ENCODE peak calls at places on chromosomes 5 and 9, in eight cellular contexts. One of them, this sample, is unnamed.

GRCh38 chr9:92576175-92576574 is 40.4 kb upstream of the ECM2 start:
- DNase-seq in foreskin fibroblast: peak
- DNase-seq in brain microvascular endothelial cell: no peak
- DNase-seq in tibial artery: no peak
- DNase-seq in AG04450: no peak
- DNase-seq in fibroblast of mammary gland: no peak
- DNase-seq in ascending aorta: no peak
- DNase-seq in cardiac fibroblast: peak
- DNase-seq in this sample: no peak

GRCh38 chr5:40685952-40686351 is 6.2 kb downstream of the PTGER4 start:
- DNase-seq in foreskin fibroblast: no peak
- DNase-seq in brain microvascular endothelial cell: no peak
- DNase-seq in tibial artery: no peak
- DNase-seq in AG04450: no peak
- DNase-seq in fibroblast of mammary gland: no peak
- DNase-seq in ascending aorta: no peak
- DNase-seq in cardiac fibroblast: no peak
- DNase-seq in this sample: no peak

GRCh38 chr5:59276886-59277514 is 616.5 kb downstream of the PDE4D start:
- DNase-seq in foreskin fibroblast: no peak
- DNase-seq in brain microvascular endothelial cell: peak
- DNase-seq in tibial artery: no peak
- DNase-seq in AG04450: no peak
- DNase-seq in fibroblast of mammary gland: peak
- DNase-seq in ascending aorta: no peak
- DNase-seq in cardiac fibroblast: peak
- DNase-seq in this sample: no peak

GRCh38 chr5:147175516-147176097 is 59.2 kb upstream of the STK32A start:
- DNase-seq in foreskin fibroblast: no peak
- DNase-seq in brain microvascular endothelial cell: no peak
- DNase-seq in tibial artery: no peak
- DNase-seq in AG04450: no peak
- DNase-seq in fibroblast of mammary gland: no peak
- DNase-seq in ascending aorta: no peak
- DNase-seq in cardiac fibroblast: no peak
- DNase-seq in this sample: no peak

GRCh38 chr9:98993570-98993945 is 49.9 kb downstream of the COL15A1 start:
- DNase-seq in foreskin fibroblast: no peak
- DNase-seq in brain microvascular endothelial cell: peak
- DNase-seq in tibial artery: peak
- DNase-seq in AG04450: no peak
- DNase-seq in fibroblast of mammary gland: no peak
- DNase-seq in ascending aorta: no peak
- DNase-seq in cardiac fibroblast: peak
- DNase-seq in this sample: no peak

GRCh38 chr9:8868632-8869031 is 1069.1 kb upstream of the DMAC1 start:
- DNase-seq in foreskin fibroblast: peak
- DNase-seq in brain microvascular endothelial cell: peak
- DNase-seq in tibial artery: no peak
- DNase-seq in AG04450: no peak
- DNase-seq in fibroblast of mammary gland: no peak
- DNase-seq in ascending aorta: no peak
- DNase-seq in cardiac fibroblast: peak
- DNase-seq in this sample: peak

GRCh38 chr9:129385615-129385934 is 207.5 kb upstream of the IER5L start:
- DNase-seq in foreskin fibroblast: no peak
- DNase-seq in brain microvascular endothelial cell: no peak
- DNase-seq in tibial artery: no peak
- DNase-seq in AG04450: no peak
- DNase-seq in fibroblast of mammary gland: no peak
- DNase-seq in ascending aorta: no peak
- DNase-seq in cardiac fibroblast: no peak
- DNase-seq in this sample: no peak

GRCh38 chr9:79387091-79387490 is 184.7 kb upstream of the TLE4 start:
- DNase-seq in foreskin fibroblast: no peak
- DNase-seq in brain microvascular endothelial cell: no peak
- DNase-seq in tibial artery: no peak
- DNase-seq in AG04450: peak
- DNase-seq in fibroblast of mammary gland: no peak
- DNase-seq in ascending aorta: no peak
- DNase-seq in cardiac fibroblast: no peak
- DNase-seq in this sample: no peak

GRCh38 chr9:129990269-129991005 is 52.6 kb downstream of the FNBP1 start:
- DNase-seq in foreskin fibroblast: no peak
- DNase-seq in brain microvascular endothelial cell: no peak
- DNase-seq in tibial artery: no peak
- DNase-seq in AG04450: no peak
- DNase-seq in fibroblast of mammary gland: no peak
- DNase-seq in ascending aorta: no peak
- DNase-seq in cardiac fibroblast: no peak
- DNase-seq in this sample: no peak

GRCh38 chr9:2494571-2494970 is 127.0 kb upstream of the VLDLR start:
- DNase-seq in foreskin fibroblast: peak
- DNase-seq in brain microvascular endothelial cell: peak
- DNase-seq in tibial artery: no peak
- DNase-seq in AG04450: peak
- DNase-seq in fibroblast of mammary gland: peak
- DNase-seq in ascending aorta: no peak
- DNase-seq in cardiac fibroblast: peak
- DNase-seq in this sample: no peak

GRCh38 chr5:44332360-44332971 is 56.8 kb downstream of the FGF10 start:
- DNase-seq in foreskin fibroblast: peak
- DNase-seq in brain microvascular endothelial cell: peak
- DNase-seq in tibial artery: no peak
- DNase-seq in AG04450: peak
- DNase-seq in fibroblast of mammary gland: peak
- DNase-seq in ascending aorta: no peak
- DNase-seq in cardiac fibroblast: peak
- DNase-seq in this sample: peak

GRCh38 chr9:81264516-81264915 is 424.8 kb downstream of the TLE1 start:
- DNase-seq in foreskin fibroblast: peak
- DNase-seq in brain microvascular endothelial cell: peak
- DNase-seq in tibial artery: no peak
- DNase-seq in AG04450: no peak
- DNase-seq in fibroblast of mammary gland: peak
- DNase-seq in ascending aorta: no peak
- DNase-seq in cardiac fibroblast: peak
- DNase-seq in this sample: no peak

GRCh38 chr5:174724484-174725260 is at the start of gene MSX2:
- DNase-seq in foreskin fibroblast: peak
- DNase-seq in brain microvascular endothelial cell: peak
- DNase-seq in tibial artery: peak
- DNase-seq in AG04450: peak
- DNase-seq in fibroblast of mammary gland: peak
- DNase-seq in ascending aorta: peak
- DNase-seq in cardiac fibroblast: peak
- DNase-seq in this sample: peak

GRCh38 chr5:82991678-82992323 is 85.4 kb downstream of the TMEM167A start:
- DNase-seq in foreskin fibroblast: no peak
- DNase-seq in brain microvascular endothelial cell: peak
- DNase-seq in tibial artery: no peak
- DNase-seq in AG04450: no peak
- DNase-seq in fibroblast of mammary gland: peak
- DNase-seq in ascending aorta: no peak
- DNase-seq in cardiac fibroblast: peak
- DNase-seq in this sample: no peak

GRCh38 chr5:116685069-116685468 is 110.4 kb upstream of the SEMA6A start:
- DNase-seq in foreskin fibroblast: no peak
- DNase-seq in brain microvascular endothelial cell: no peak
- DNase-seq in tibial artery: no peak
- DNase-seq in AG04450: no peak
- DNase-seq in fibroblast of mammary gland: no peak
- DNase-seq in ascending aorta: no peak
- DNase-seq in cardiac fibroblast: no peak
- DNase-seq in this sample: no peak

GRCh38 chr5:821504-821903 is 29.3 kb downstream of the ZDHHC11 start:
- DNase-seq in foreskin fibroblast: no peak
- DNase-seq in brain microvascular endothelial cell: no peak
- DNase-seq in tibial artery: no peak
- DNase-seq in AG04450: no peak
- DNase-seq in fibroblast of mammary gland: no peak
- DNase-seq in ascending aorta: no peak
- DNase-seq in cardiac fibroblast: no peak
- DNase-seq in this sample: no peak

GRCh38 chr9:130239741-130240241 is 25.8 kb upstream of the HMCN2 start:
- DNase-seq in foreskin fibroblast: peak
- DNase-seq in brain microvascular endothelial cell: no peak
- DNase-seq in tibial artery: no peak
- DNase-seq in AG04450: no peak
- DNase-seq in fibroblast of mammary gland: peak
- DNase-seq in ascending aorta: no peak
- DNase-seq in cardiac fibroblast: no peak
- DNase-seq in this sample: peak

GRCh38 chr9:37678789-37679273 is 28.1 kb downstream of the FRMPD1 start:
- DNase-seq in foreskin fibroblast: no peak
- DNase-seq in brain microvascular endothelial cell: peak
- DNase-seq in tibial artery: no peak
- DNase-seq in AG04450: no peak
- DNase-seq in fibroblast of mammary gland: peak
- DNase-seq in ascending aorta: no peak
- DNase-seq in cardiac fibroblast: peak
- DNase-seq in this sample: no peak

DNA sequence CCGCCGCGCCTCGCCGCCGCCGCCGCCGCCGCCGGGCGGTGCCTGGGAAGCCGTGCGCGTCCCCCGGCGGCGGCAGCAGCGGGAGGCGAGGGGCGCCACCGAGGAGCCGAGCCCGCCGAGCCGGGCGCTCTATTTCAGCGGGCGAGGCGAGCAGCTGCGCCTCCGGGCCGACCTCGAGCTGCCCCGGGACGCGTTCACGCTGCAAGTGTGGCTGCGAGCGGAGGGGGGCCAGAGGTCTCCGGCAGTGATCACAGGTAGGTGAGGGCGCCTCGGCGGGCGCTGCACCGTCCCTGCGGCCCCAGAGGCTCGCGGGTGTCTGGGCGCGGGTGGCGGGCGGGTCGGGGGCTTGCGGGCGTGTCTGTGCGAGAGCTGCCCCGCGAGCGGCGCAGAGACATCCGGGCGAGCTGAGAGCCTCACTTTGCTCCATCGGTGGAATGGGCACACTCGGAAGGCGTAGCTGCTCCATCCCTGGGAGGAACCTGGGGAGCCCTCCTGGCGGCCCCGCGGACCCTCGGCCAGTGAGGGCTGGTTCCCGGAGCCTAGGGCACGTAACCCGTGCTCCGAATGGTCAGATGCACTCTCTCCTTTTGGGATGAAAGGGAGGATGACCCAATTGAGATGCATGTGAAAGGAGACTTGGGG is 864 bp downstream of the PAPPA start:
- DNase-seq in foreskin fibroblast: peak
- DNase-seq in brain microvascular endothelial cell: no peak
- DNase-seq in tibial artery: no peak
- DNase-seq in AG04450: no peak
- DNase-seq in fibroblast of mammary gland: no peak
- DNase-seq in ascending aorta: no peak
- DNase-seq in cardiac fibroblast: no peak
- DNase-seq in this sample: no peak
- H3K4me3 ChIP-seq in foreskin fibroblast: peak
- H3K4me3 ChIP-seq in brain microvascular endothelial cell: peak
- H3K4me3 ChIP-seq in tibial artery: peak
- H3K4me3 ChIP-seq in AG04450: peak
- H3K4me3 ChIP-seq in fibroblast of mammary gland: peak
- H3K4me3 ChIP-seq in ascending aorta: peak
- H3K4me3 ChIP-seq in cardiac fibroblast: peak
- H3K4me3 ChIP-seq in this sample: peak

DNA sequence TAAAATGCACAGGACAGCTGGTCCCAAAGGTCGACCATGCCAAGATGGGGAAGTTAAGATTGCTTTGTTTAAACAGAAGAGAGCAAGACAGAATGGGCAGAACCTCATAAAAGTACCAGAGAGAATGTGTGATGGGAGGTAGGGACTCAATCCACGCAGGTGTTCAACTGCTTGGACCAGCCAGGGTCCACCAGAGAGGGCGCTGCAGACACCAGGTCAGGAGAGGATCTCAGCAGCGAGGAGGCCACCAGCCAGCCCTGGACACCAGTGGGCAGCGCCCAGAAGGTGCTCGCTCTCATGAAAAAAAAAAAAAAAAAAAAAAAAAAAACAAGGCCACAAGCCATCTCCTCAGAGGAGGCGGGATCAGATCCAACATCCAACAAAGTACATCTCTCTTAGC is 81.8 kb downstream of the SHC3 start:
- DNase-seq in foreskin fibroblast: no peak
- DNase-seq in brain microvascular endothelial cell: no peak
- DNase-seq in tibial artery: no peak
- DNase-seq in AG04450: no peak
- DNase-seq in fibroblast of mammary gland: no peak
- DNase-seq in ascending aorta: no peak
- DNase-seq in cardiac fibroblast: no peak
- DNase-seq in this sample: no peak
- TF ChIP-seq CTCF in foreskin fibroblast: no peak
- TF ChIP-seq CTCF in brain microvascular endothelial cell: peak
- TF ChIP-seq CTCF in tibial artery: no peak
- TF ChIP-seq CTCF in AG04450: peak
- TF ChIP-seq CTCF in fibroblast of mammary gland: no peak
- TF ChIP-seq CTCF in ascending aorta: no peak
- TF ChIP-seq CTCF in cardiac fibroblast: no peak
- TF ChIP-seq CTCF in this sample: no peak

DNA sequence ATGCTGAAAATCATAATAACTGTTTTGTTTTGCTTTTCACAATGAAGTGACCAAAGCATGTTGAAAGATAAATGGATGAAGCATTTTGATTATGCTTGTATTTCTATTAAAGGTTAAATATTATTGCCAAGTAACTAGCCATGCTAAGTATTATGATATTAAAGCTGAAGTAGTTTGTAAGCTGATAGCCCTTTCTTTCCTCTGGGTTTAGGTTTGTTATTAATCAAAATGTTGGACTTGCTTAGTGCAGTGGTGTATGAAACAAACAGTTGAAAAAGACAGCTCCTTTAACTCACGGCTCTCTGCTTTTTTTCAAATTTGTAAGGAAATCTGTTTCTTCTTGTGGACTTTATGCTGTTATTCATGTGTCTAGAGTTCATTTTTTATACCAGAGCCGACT is 246.0 kb downstream of the CWC27 start:
- DNase-seq in foreskin fibroblast: no peak
- DNase-seq in brain microvascular endothelial cell: no peak
- DNase-seq in tibial artery: no peak
- DNase-seq in AG04450: no peak
- DNase-seq in fibroblast of mammary gland: no peak
- DNase-seq in ascending aorta: no peak
- DNase-seq in cardiac fibroblast: no peak
- DNase-seq in this sample: no peak
- H3K4me3 ChIP-seq in foreskin fibroblast: no peak
- H3K4me3 ChIP-seq in brain microvascular endothelial cell: no peak
- H3K4me3 ChIP-seq in tibial artery: no peak
- H3K4me3 ChIP-seq in AG04450: no peak
- H3K4me3 ChIP-seq in fibroblast of mammary gland: no peak
- H3K4me3 ChIP-seq in ascending aorta: no peak
- H3K4me3 ChIP-seq in cardiac fibroblast: no peak
- H3K4me3 ChIP-seq in this sample: no peak

DNA sequence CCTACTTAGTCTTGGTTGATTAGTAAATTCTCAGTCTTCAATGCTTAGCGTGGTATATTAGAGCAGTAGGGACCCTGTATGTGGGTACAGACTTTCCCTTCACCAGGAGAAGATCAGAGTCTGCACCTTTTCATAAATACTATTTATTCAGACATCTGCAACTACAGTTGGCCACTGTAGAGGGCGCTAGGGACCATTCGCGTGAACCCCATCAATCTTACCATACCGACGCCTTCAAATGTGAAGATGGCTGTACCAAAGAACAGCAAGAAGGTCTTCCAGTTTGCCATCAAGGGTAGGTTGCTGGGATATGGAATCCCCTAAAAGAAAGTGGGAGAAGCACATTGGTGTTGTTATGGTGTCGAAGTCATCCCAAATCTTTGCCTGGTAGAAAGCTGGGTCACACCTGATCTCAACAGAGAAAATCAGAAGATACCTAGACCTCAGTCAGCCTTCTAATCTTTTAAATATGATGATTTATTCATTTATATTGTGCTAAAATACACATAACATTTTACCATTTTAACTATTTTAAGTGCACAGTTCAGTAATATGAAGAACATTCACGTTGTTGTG is 19.1 kb downstream of the SLC36A3 start:
- DNase-seq in foreskin fibroblast: no peak
- DNase-seq in brain microvascular endothelial cell: no peak
- DNase-seq in tibial artery: no peak
- DNase-seq in AG04450: no peak
- DNase-seq in fibroblast of mammary gland: no peak
- DNase-seq in ascending aorta: no peak
- DNase-seq in cardiac fibroblast: no peak
- DNase-seq in this sample: no peak
- TF ChIP-seq CTCF in foreskin fibroblast: peak
- TF ChIP-seq CTCF in brain microvascular endothelial cell: peak
- TF ChIP-seq CTCF in tibial artery: no peak
- TF ChIP-seq CTCF in AG04450: no peak
- TF ChIP-seq CTCF in fibroblast of mammary gland: peak
- TF ChIP-seq CTCF in ascending aorta: no peak
- TF ChIP-seq CTCF in cardiac fibroblast: no peak
- TF ChIP-seq CTCF in this sample: peak